ENCODE peak calls at places on chromosomes 3 and 15, in seven cellular contexts. N is HCT116, W is SK-N-SH, V is sigmoid colon, E is transverse colon, K is breast epithelium, C is GM23338. F is an unnamed sample.
A peak's percentile ranks its signal among the peaks of the same experiment; 100 is the strongest.

GRCh38 chr3:89617706-89618105 is 510.3 kb downstream of the EPHA3 start:
- DNase-seq in N (no peak), W (no peak), V (no peak), E (no peak), K (no peak), C (no peak), F (no peak)

GRCh38 chr3:160665784-160666526 is 11.0 kb upstream of the ARL14 start:
- DNase-seq in N (no peak), W (peak; percentile 45), V (no peak), E (peak; percentile 49), K (no peak), C (no peak), F (no peak)

GRCh38 chr3:151476344-151477018 is 15.6 kb upstream of the IGSF10 start:
- DNase-seq in N (no peak), W (no peak), V (no peak), E (no peak), K (no peak), C (peak; percentile 10), F (no peak)

GRCh38 chr3:152910211-152910610 is 75.3 kb downstream of the P2RY1 start:
- DNase-seq in N (no peak), W (no peak), V (no peak), E (no peak), K (no peak), C (peak; percentile 15), F (no peak)

GRCh38 chr15:68204776-68205557 is at the start of gene CALML4:
- DNase-seq in N (no peak), W (no peak), V (peak; percentile 86), E (peak; percentile 93), K (peak; percentile 62), C (peak; percentile 42), F (no peak)

GRCh38 chr3:136751259-136752045 is 726 bp downstream of the STAG1 start:
- DNase-seq in N (no peak), W (peak; percentile 86), V (peak; percentile 87), E (peak; percentile 81), K (peak; percentile 64), C (peak; percentile 79), F (peak; percentile 94)

GRCh38 chr3:125324341-125324740 is 50.8 kb downstream of the ZNF148 start:
- DNase-seq in N (no peak), W (no peak), V (no peak), E (no peak), K (no peak), C (no peak), F (no peak)

GRCh38 chr3:127748754-127749327 is 73.5 kb downstream of the MGLL start:
- DNase-seq in N (no peak), W (no peak), V (peak; percentile 78), E (no peak), K (no peak), C (no peak), F (peak; percentile 36)

GRCh38 chr3:147554332-147554731 is 145.2 kb downstream of the ZIC1 start:
- DNase-seq in N (no peak), W (peak; percentile 1), V (no peak), E (no peak), K (no peak), C (no peak), F (no peak)

GRCh38 chr3:7194081-7194835 is 333.3 kb downstream of the GRM7 start:
- DNase-seq in N (no peak), W (no peak), V (no peak), E (no peak), K (no peak), C (no peak), F (no peak)
- TF ChIP-seq POLR2AphosphoS5 in N (no peak), W (no peak), V (no peak), E (no peak), K (no peak), C (no peak), F (no peak)

GRCh38 chr3:43624619-43625305 is 3.0 kb upstream of the ANO10 start:
- DNase-seq in N (no peak), W (no peak), V (no peak), E (no peak), K (no peak), C (no peak), F (no peak)
- H3K4me1 ChIP-seq in N (peaks cover 13% of the 10 kb centered on the region), W (no peaks in the 10 kb centered on the region), V (peaks cover 16% of the 10 kb centered on the region), E (no peaks in the 10 kb centered on the region), K (no peaks in the 10 kb centered on the region), C (no peaks in the 10 kb centered on the region), F (peaks cover 20% of the 10 kb centered on the region)

GRCh38 chr3:184568918-184569829 is 7.6 kb downstream of the EPHB3 start:
- DNase-seq in N (no peak), W (peak; percentile 90), V (peak; percentile 95), E (peak; percentile 72), K (peak; percentile 81), C (peak; percentile 85), F (peak; percentile 85)
- TF ChIP-seq POLR2AphosphoS5 in N (no peak), W (peak; percentile 92), V (peak; percentile 13), E (peak; percentile 37), K (peak; percentile 77), C (no peak), F (peak; percentile 59)

GRCh38 chr15:98660055-98660454 is 11.7 kb downstream of the IGF1R start:
- DNase-seq in N (no peak), W (no peak), V (no peak), E (no peak), K (no peak), C (no peak), F (no peak)

GRCh38 chr15:98666841-98667240 is 18.5 kb downstream of the IGF1R start:
- DNase-seq in N (no peak), W (no peak), V (no peak), E (no peak), K (no peak), C (no peak), F (no peak)

GRCh38 chr15:98663606-98664005 is 15.3 kb downstream of the IGF1R start:
- DNase-seq in N (no peak), W (no peak), V (no peak), E (no peak), K (no peak), C (no peak), F (no peak)

GRCh38 chr15:98666441-98666840 is 18.1 kb downstream of the IGF1R start:
- DNase-seq in N (no peak), W (no peak), V (no peak), E (no peak), K (no peak), C (no peak), F (no peak)

DNA sequence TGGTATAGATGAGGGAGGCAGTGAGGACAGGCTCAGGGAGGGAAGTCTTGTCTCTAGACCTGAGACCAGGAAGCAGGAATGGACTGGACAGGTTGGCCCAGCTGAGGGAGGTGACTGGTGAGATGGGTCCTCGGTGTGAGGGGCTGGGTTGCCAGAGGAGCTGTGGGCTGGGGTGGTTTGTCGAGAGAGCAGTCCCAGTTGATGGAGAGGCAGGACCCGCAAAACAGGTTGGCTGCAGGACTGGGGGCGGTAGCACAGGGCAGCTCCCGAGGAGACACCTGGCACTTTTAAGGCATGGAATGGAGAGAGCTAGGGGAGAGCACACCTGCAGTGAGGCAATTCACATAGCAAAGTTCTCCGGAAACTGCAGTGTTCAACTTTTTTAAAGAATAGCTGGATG is 14.7 kb downstream of the IGF1R start:
- DNase-seq in N (no peak), W (no peak), V (no peak), E (no peak), K (no peak), C (peak; percentile 60), F (no peak)
- H3K4me1 ChIP-seq in N (peaks cover 8% of the 10 kb centered on the region), W (peaks cover 3% of the 10 kb centered on the region), V (peaks cover 93% of the 10 kb centered on the region), E (peaks cover 19% of the 10 kb centered on the region), K (peaks cover 21% of the 10 kb centered on the region), C (peaks cover 77% of the 10 kb centered on the region), F (peaks cover 3% of the 10 kb centered on the region)

DNA sequence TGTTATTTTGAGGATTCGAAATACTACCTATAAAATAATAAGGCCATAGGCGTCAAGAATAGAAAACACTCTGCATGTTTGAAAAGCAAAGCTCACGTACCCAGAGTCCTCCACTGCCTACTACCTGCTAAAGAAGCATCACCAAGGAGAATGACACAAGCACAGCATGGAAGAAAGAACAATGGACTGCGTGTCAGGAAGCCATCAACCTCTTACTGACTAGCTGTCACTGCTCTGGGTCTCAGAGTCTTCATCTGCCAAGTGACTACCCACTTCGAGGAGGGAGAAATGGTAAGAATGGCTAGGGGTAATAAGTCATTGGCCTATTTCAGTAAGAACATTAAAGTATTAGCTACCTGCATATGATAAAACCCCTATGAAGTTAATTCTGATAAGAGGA is 49.4 kb downstream of the CLASP2 start:
- DNase-seq in N (no peak), W (no peak), V (no peak), E (no peak), K (no peak), C (no peak), F (no peak)
- TF ChIP-seq POLR2AphosphoS5 in N (no peak), W (no peak), V (no peak), E (no peak), K (no peak), C (no peak), F (no peak)

GRCh38 chr3:37885831-37886230 is 24.2 kb downstream of the CTDSPL start:
- DNase-seq in N (no peak), W (no peak), V (no peak), E (no peak), K (no peak), C (no peak), F (no peak)

GRCh38 chr3:37887824-37888223 is 26.1 kb downstream of the CTDSPL start:
- DNase-seq in N (no peak), W (no peak), V (no peak), E (no peak), K (no peak), C (no peak), F (no peak)

GRCh38 chr3:37887062-37887461 is 25.4 kb downstream of the CTDSPL start:
- DNase-seq in N (no peak), W (no peak), V (no peak), E (no peak), K (no peak), C (no peak), F (no peak)

GRCh38 chr3:37886395-37886794 is 24.7 kb downstream of the CTDSPL start:
- DNase-seq in N (no peak), W (no peak), V (no peak), E (no peak), K (no peak), C (no peak), F (no peak)

DNA sequence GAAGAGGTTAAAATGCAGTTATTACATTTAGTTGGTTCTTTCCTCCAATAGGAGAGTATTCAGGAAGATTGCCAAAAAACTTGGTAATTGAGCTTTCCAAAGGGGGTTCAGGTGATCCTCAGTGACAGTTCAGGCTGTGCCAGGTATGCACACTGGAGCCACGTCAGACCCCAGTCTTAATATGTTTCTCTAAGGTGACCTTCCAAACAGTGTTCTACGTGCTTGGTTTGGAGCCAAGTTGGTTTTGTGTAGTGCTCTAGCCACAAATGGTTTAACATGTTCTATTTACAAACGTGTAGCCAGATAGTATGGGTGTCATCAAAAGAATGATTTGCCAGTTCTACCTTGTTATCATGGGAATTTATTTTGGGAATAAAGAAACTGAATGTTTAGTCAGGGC is 21.0 kb downstream of the CTDSPL start:
- DNase-seq in N (no peak), W (no peak), V (no peak), E (no peak), K (no peak), C (no peak), F (no peak)
- H3K4me1 ChIP-seq in N (no peaks in the 10 kb centered on the region), W (no peaks in the 10 kb centered on the region), V (peaks cover 40% of the 10 kb centered on the region), E (peaks cover 7% of the 10 kb centered on the region), K (no peaks in the 10 kb centered on the region), C (peaks cover 3% of the 10 kb centered on the region), F (no peaks in the 10 kb centered on the region)

GRCh38 chr3:169966951-169967915 is 626 bp downstream of the SEC62 start:
- DNase-seq in N (no peak), W (peak; percentile 80), V (peak; percentile 76), E (no peak), K (peak; percentile 52), C (peak; percentile 72), F (no peak)
- TF ChIP-seq POLR2AphosphoS5 in N (no peak), W (no peak), V (no peak), E (no peak), K (no peak), C (no peak), F (no peak)